ENCODE peak calls at places on chromosome 9, in seven cellular contexts. L is H1, P is GM12878, T is transverse colon, O is sigmoid colon, R is K562, A is stomach. S is an unnamed sample. For H3K36me3, the result is how much of the 10 kb centered on the place peaks cover.

GRCh38 chr9:122370869-122371467 is at the start of gene PTGS1:
- DNase-seq in L (no peak), P (no peak), T (peak), O (peak), R (peak), A (peak), S (no peak)

GRCh38 chr9:91642771-91643170 is 219.1 kb upstream of the NFIL3 start:
- DNase-seq in L (no peak), P (no peak), T (no peak), O (no peak), R (no peak), A (no peak), S (no peak)

GRCh38 chr9:88959727-88960469 is 31.4 kb upstream of the S1PR3 start:
- DNase-seq in L (no peak), P (no peak), T (no peak), O (no peak), R (no peak), A (no peak), S (no peak)

GRCh38 chr9:82600536-82601271 is 462.2 kb downstream of the RASEF start:
- DNase-seq in L (no peak), P (no peak), T (no peak), O (no peak), R (no peak), A (no peak), S (no peak)

GRCh38 chr9:37917801-37918664 is 14.1 kb upstream of the SLC25A51 start:
- DNase-seq in L (no peak), P (no peak), T (no peak), O (peak), R (no peak), A (no peak), S (no peak)

GRCh38 chr9:38214441-38214840 is 145.4 kb upstream of the SHB start:
- DNase-seq in L (peak), P (no peak), T (no peak), O (no peak), R (no peak), A (no peak), S (no peak)

GRCh38 chr9:4297795-4298254 is 2.0 kb downstream of the GLIS3 start:
- DNase-seq in L (no peak), P (no peak), T (peak), O (peak), R (peak), A (peak), S (no peak)

GRCh38 chr9:100346836-100347235 is 5.9 kb downstream of the TEX10 start:
- DNase-seq in L (no peak), P (no peak), T (no peak), O (no peak), R (no peak), A (no peak), S (no peak)

GRCh38 chr9:79116709-79117108 is 455.1 kb upstream of the TLE4 start:
- DNase-seq in L (no peak), P (no peak), T (no peak), O (no peak), R (no peak), A (no peak), S (no peak)

GRCh38 chr9:117344892-117345660 is 69.8 kb downstream of the ASTN2 start:
- DNase-seq in L (no peak), P (no peak), T (no peak), O (no peak), R (no peak), A (no peak), S (no peak)

GRCh38 chr9:74846771-74847170 is 41.0 kb downstream of the TRPM6 start:
- DNase-seq in L (no peak), P (no peak), T (no peak), O (no peak), R (no peak), A (no peak), S (no peak)

GRCh38 chr9:20048985-20049384 is 260.1 kb upstream of the SLC24A2 start:
- DNase-seq in L (no peak), P (no peak), T (no peak), O (no peak), R (no peak), A (no peak), S (no peak)

GRCh38 chr9:92160786-92161185 is 45.6 kb upstream of the SPTLC1 start:
- DNase-seq in L (no peak), P (no peak), T (no peak), O (no peak), R (no peak), A (no peak), S (no peak)

GRCh38 chr9:36450110-36450732 is 50.2 kb upstream of the RNF38 start:
- DNase-seq in L (no peak), P (no peak), T (no peak), O (no peak), R (peak), A (no peak), S (no peak)

GRCh38 chr9:96135904-96136303 is 166.1 kb downstream of the HSD17B3 start:
- DNase-seq in L (no peak), P (no peak), T (no peak), O (no peak), R (no peak), A (no peak), S (no peak)

GRCh38 chr9:2231831-2232230 is 216.7 kb downstream of the SMARCA2 start:
- DNase-seq in L (no peak), P (no peak), T (no peak), O (no peak), R (no peak), A (no peak), S (no peak)

GRCh38 chr9:104794070-104794469 is 30.1 kb downstream of the NIPSNAP3B start:
- DNase-seq in L (no peak), P (no peak), T (no peak), O (no peak), R (no peak), A (no peak), S (no peak)

GRCh38 chr9:118836891-118837290 is 532.3 kb downstream of the BRINP1 start:
- DNase-seq in L (no peak), P (no peak), T (no peak), O (no peak), R (no peak), A (no peak), S (no peak)

GRCh38 chr9:130956636-130957450 is 17.8 kb upstream of the FIBCD1 start:
- DNase-seq in L (no peak), P (no peak), T (no peak), O (no peak), R (peak), A (no peak), S (no peak)

GRCh38 chr9:133955821-133956411 is 36.2 kb downstream of the VAV2 start:
- DNase-seq in L (no peak), P (no peak), T (peak), O (no peak), R (no peak), A (no peak), S (no peak)

GRCh38 chr9:31045810-31046209 is 1338.6 kb upstream of the ACO1 start:
- DNase-seq in L (no peak), P (no peak), T (no peak), O (no peak), R (no peak), A (peak), S (no peak)

GRCh38 chr9:692636-693459 is 148.6 kb upstream of the DMRT1 start:
- DNase-seq in L (no peak), P (no peak), T (no peak), O (no peak), R (no peak), A (no peak), S (no peak)

GRCh38 chr9:80922544-80922943 is 766.8 kb downstream of the TLE1 start:
- DNase-seq in L (no peak), P (no peak), T (no peak), O (no peak), R (no peak), A (no peak), S (no peak)

GRCh38 chr9:114250235-114250568 is 72.7 kb upstream of the ORM1 start:
- DNase-seq in L (no peak), P (no peak), T (peak), O (peak), R (no peak), A (peak), S (no peak)

GRCh38 chr9:1718836-1719235 is 296.3 kb upstream of the SMARCA2 start:
- DNase-seq in L (no peak), P (no peak), T (no peak), O (no peak), R (no peak), A (no peak), S (no peak)

GRCh38 chr9:87810008-87810407 is 72.7 kb upstream of the SPATA31E1 start:
- DNase-seq in L (no peak), P (no peak), T (no peak), O (no peak), R (no peak), A (no peak), S (no peak)

GRCh38 chr9:36834736-36835135 is 199.3 kb downstream of the PAX5 start:
- DNase-seq in L (no peak), P (no peak), T (no peak), O (peak), R (no peak), A (no peak), S (no peak)

GRCh38 chr9:27654629-27655285 is 81.5 kb upstream of the C9orf72 start:
- DNase-seq in L (no peak), P (no peak), T (peak), O (no peak), R (no peak), A (peak), S (no peak)

GRCh38 chr9:16413509-16414016 is 456.9 kb downstream of the BNC2 start:
- DNase-seq in L (no peak), P (no peak), T (no peak), O (peak), R (no peak), A (no peak), S (no peak)

GRCh38 chr9:34927061-34927460 is 31.0 kb upstream of the PHF24 start:
- DNase-seq in L (no peak), P (no peak), T (no peak), O (no peak), R (no peak), A (no peak), S (no peak)

GRCh38 chr9:132615822-132616221 is 33.4 kb downstream of the BARHL1 start:
- DNase-seq in L (no peak), P (no peak), T (no peak), O (no peak), R (no peak), A (no peak), S (no peak)

GRCh38 chr9:86353591-86354047 is 591 bp downstream of the TUT7 start:
- DNase-seq in L (peak), P (no peak), T (peak), O (no peak), R (no peak), A (peak), S (no peak)

DNA sequence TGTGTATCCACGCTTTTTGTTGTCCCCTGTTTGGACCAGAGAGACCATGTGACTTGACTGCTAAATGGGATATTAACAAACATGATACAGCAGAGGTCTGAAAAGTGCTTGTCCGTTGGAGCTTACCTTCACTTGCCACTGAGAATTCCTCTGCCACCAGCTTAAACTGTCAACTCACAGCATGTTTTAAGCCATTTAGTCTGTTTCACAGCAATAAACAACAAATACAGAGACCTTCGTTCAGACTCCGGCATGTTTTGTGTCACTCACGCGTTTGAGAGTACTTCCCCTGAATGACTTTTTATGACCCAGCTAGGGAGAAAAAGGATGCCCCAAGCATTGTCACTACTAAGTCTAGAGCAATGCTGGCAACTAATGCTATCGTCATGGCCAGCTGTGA is 173.8 kb downstream of the PTPRD start:
- DNase-seq in L (no peak), P (no peak), T (no peak), O (no peak), R (no peak), A (no peak), S (no peak)
- TF ChIP-seq POLR2AphosphoS5 in L (no peak), P (no peak), T (no peak), O (no peak), R (no peak), A (no peak), S (no peak)

DNA sequence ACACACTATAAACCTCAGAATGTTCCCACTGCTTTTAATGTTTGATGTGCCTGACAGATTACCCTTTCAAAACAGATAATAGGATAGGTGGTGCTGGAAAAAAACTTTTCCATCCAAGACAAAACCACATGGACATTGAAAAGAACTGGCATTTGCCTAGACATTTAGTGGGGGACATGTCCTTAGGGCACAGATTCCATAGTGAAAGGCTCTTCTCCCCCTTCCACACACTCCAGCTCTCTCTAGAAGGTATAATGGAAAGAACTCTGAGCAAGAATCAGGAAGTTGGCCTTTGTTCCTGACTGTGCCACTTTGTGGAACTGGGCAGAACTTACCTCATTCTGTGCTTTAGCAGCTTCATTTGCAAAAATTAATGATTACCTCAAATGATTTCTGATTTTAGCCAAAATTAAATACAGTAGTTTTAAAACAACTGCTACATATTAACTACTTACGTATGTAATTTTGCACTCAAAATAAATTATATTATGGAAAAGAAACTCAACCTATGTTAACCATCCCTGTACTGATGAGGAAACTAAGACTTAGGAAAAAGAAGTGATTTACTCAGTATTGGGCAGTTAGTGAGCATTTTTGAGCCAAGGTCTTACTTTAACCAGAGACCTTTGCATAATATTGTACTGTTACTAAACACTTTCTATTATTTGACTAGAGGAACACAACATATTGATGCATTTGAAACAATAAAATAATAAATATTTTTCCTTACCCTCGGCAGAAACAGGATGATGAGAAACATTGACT is 43.3 kb downstream of the TMC1 start:
- DNase-seq in L (no peak), P (no peak), T (no peak), O (no peak), R (no peak), A (no peak), S (no peak)
- TF ChIP-seq POLR2A in L (no peak), P (no peak), T (no peak), O (no peak), R (no peak), A (no peak), S (no peak)

GRCh38 chr9:5767968-5768932 is 64.7 kb downstream of the ERMP1 start:
- DNase-seq in L (no peak), P (peak), T (no peak), O (no peak), R (no peak), A (no peak), S (no peak)
- H3K36me3 ChIP-seq in L (under half), P (under half), T (under half), O (half or more), R (half or more), A (half or more), S (under half)

GRCh38 chr9:26508897-26509296 is 383.7 kb downstream of the CAAP1 start:
- DNase-seq in L (no peak), P (no peak), T (no peak), O (no peak), R (no peak), A (no peak), S (no peak)
- TF ChIP-seq POLR2AphosphoS5 in L (no peak), P (no peak), T (no peak), O (no peak), R (no peak), A (no peak), S (no peak)